ENCODE peak calls at places on chromosomes 12 and 14, in six cellular contexts. One of them, this sample, is unnamed.

GRCh38 chr14:23055621-23056256 is 1.6 kb downstream of the CDH24 start:
- DNase-seq in effector memory CD4-positive, alpha-beta T cell: no peak
- DNase-seq in left ventricle myocardium inferior: no peak
- DNase-seq in fibroblast of lung: peak; percentile 34
- DNase-seq in body of pancreas: peak; percentile 35
- DNase-seq in right cardiac atrium: peak; percentile 73
- DNase-seq in this sample: no peak

GRCh38 chr12:64687816-64688599 is 71.2 kb downstream of the GNS start:
- DNase-seq in right cardiac atrium: no peak
- DNase-seq in body of pancreas: no peak
- DNase-seq in effector memory CD4-positive, alpha-beta T cell: no peak
- DNase-seq in fibroblast of lung: peak; percentile 50
- DNase-seq in left ventricle myocardium inferior: no peak
- DNase-seq in this sample: no peak

GRCh38 chr14:68702105-68702504 is 90.8 kb downstream of the ZFP36L1 start:
- DNase-seq in left ventricle myocardium inferior: no peak
- DNase-seq in effector memory CD4-positive, alpha-beta T cell: no peak
- DNase-seq in fibroblast of lung: no peak
- DNase-seq in right cardiac atrium: no peak
- DNase-seq in body of pancreas: no peak
- DNase-seq in this sample: no peak

GRCh38 chr12:28443337-28443736 is 253.1 kb downstream of the CCDC91 start:
- DNase-seq in effector memory CD4-positive, alpha-beta T cell: no peak
- DNase-seq in body of pancreas: no peak
- DNase-seq in fibroblast of lung: no peak
- DNase-seq in right cardiac atrium: no peak
- DNase-seq in left ventricle myocardium inferior: no peak
- DNase-seq in this sample: no peak

GRCh38 chr12:106429043-106429552 is 71.5 kb downstream of the POLR3B start:
- DNase-seq in left ventricle myocardium inferior: no peak
- DNase-seq in body of pancreas: no peak
- DNase-seq in fibroblast of lung: no peak
- DNase-seq in right cardiac atrium: no peak
- DNase-seq in effector memory CD4-positive, alpha-beta T cell: no peak
- DNase-seq in this sample: no peak

GRCh38 chr12:55713721-55714120 is 2.1 kb upstream of the BLOC1S1 start:
- DNase-seq in left ventricle myocardium inferior: no peak
- DNase-seq in body of pancreas: no peak
- DNase-seq in effector memory CD4-positive, alpha-beta T cell: no peak
- DNase-seq in right cardiac atrium: no peak
- DNase-seq in fibroblast of lung: peak; percentile 90
- DNase-seq in this sample: no peak

GRCh38 chr14:60775296-60775695 is 40.7 kb downstream of the MNAT1 start:
- DNase-seq in left ventricle myocardium inferior: no peak
- DNase-seq in effector memory CD4-positive, alpha-beta T cell: no peak
- DNase-seq in body of pancreas: no peak
- DNase-seq in fibroblast of lung: peak; percentile 89
- DNase-seq in right cardiac atrium: no peak
- DNase-seq in this sample: no peak

GRCh38 chr14:55353686-55354467 is 57.8 kb downstream of the ATG14 start:
- DNase-seq in left ventricle myocardium inferior: no peak
- DNase-seq in fibroblast of lung: no peak
- DNase-seq in right cardiac atrium: no peak
- DNase-seq in effector memory CD4-positive, alpha-beta T cell: peak; percentile 32
- DNase-seq in body of pancreas: no peak
- DNase-seq in this sample: no peak

GRCh38 chr12:50742776-50743175 is 21.1 kb upstream of the ATF1 start:
- DNase-seq in left ventricle myocardium inferior: no peak
- DNase-seq in body of pancreas: no peak
- DNase-seq in fibroblast of lung: no peak
- DNase-seq in effector memory CD4-positive, alpha-beta T cell: no peak
- DNase-seq in right cardiac atrium: no peak
- DNase-seq in this sample: no peak

GRCh38 chr12:100651108-100651507 is 77.6 kb downstream of the GAS2L3 start:
- DNase-seq in right cardiac atrium: no peak
- DNase-seq in effector memory CD4-positive, alpha-beta T cell: no peak
- DNase-seq in body of pancreas: no peak
- DNase-seq in left ventricle myocardium inferior: no peak
- DNase-seq in fibroblast of lung: no peak
- DNase-seq in this sample: no peak

GRCh38 chr12:115623764-115624334 is 653.6 kb downstream of the MED13L start:
- DNase-seq in effector memory CD4-positive, alpha-beta T cell: no peak
- DNase-seq in fibroblast of lung: no peak
- DNase-seq in body of pancreas: peak; percentile 29
- DNase-seq in right cardiac atrium: peak; percentile 57
- DNase-seq in left ventricle myocardium inferior: peak; percentile 73
- DNase-seq in this sample: no peak

GRCh38 chr12:132475304-132476037 is 14.5 kb upstream of the FBRSL1 start:
- DNase-seq in effector memory CD4-positive, alpha-beta T cell: peak; percentile 37
- DNase-seq in left ventricle myocardium inferior: no peak
- DNase-seq in body of pancreas: no peak
- DNase-seq in fibroblast of lung: no peak
- DNase-seq in right cardiac atrium: peak; percentile 43
- DNase-seq in this sample: no peak

GRCh38 chr12:119594772-119595445 is 1.3 kb downstream of the TMEM233 start:
- DNase-seq in body of pancreas: peak; percentile 8
- DNase-seq in fibroblast of lung: peak; percentile 44
- DNase-seq in right cardiac atrium: peak; percentile 80
- DNase-seq in left ventricle myocardium inferior: peak; percentile 29
- DNase-seq in effector memory CD4-positive, alpha-beta T cell: no peak
- DNase-seq in this sample: no peak

GRCh38 chr12:119594399-119594730 is 791 bp downstream of the TMEM233 start:
- DNase-seq in effector memory CD4-positive, alpha-beta T cell: no peak
- DNase-seq in body of pancreas: no peak
- DNase-seq in left ventricle myocardium inferior: no peak
- DNase-seq in fibroblast of lung: peak; percentile 29
- DNase-seq in right cardiac atrium: no peak
- DNase-seq in this sample: peak; percentile 73

GRCh38 chr12:119593578-119594398 is at the start of gene TMEM233:
- DNase-seq in left ventricle myocardium inferior: peak; percentile 24
- DNase-seq in right cardiac atrium: peak; percentile 86
- DNase-seq in effector memory CD4-positive, alpha-beta T cell: no peak
- DNase-seq in body of pancreas: no peak
- DNase-seq in fibroblast of lung: peak; percentile 22
- DNase-seq in this sample: peak; percentile 79

GRCh38 chr12:119589634-119590033 is 3.9 kb upstream of the TMEM233 start:
- DNase-seq in effector memory CD4-positive, alpha-beta T cell: no peak
- DNase-seq in body of pancreas: no peak
- DNase-seq in left ventricle myocardium inferior: no peak
- DNase-seq in right cardiac atrium: no peak
- DNase-seq in fibroblast of lung: no peak
- DNase-seq in this sample: no peak

GRCh38 chr12:119592232-119592631 is 1.3 kb upstream of the TMEM233 start:
- DNase-seq in fibroblast of lung: peak; percentile 41
- DNase-seq in effector memory CD4-positive, alpha-beta T cell: no peak
- DNase-seq in right cardiac atrium: no peak
- DNase-seq in left ventricle myocardium inferior: no peak
- DNase-seq in body of pancreas: no peak
- DNase-seq in this sample: no peak
- H3K27me3 ChIP-seq in fibroblast of lung: peaks cover 2% of the 10 kb centered on the region
- H3K27me3 ChIP-seq in effector memory CD4-positive, alpha-beta T cell: peaks cover 3% of the 10 kb centered on the region
- H3K27me3 ChIP-seq in right cardiac atrium: no peaks in the 10 kb centered on the region
- H3K27me3 ChIP-seq in left ventricle myocardium inferior: peaks cover 81% of the 10 kb centered on the region
- H3K27me3 ChIP-seq in body of pancreas: no peaks in the 10 kb centered on the region
- H3K27me3 ChIP-seq in this sample: no peaks in the 10 kb centered on the region

GRCh38 chr12:53836119-53836655 is 84.4 kb upstream of the CISTR start:
- DNase-seq in left ventricle myocardium inferior: no peak
- DNase-seq in body of pancreas: no peak
- DNase-seq in right cardiac atrium: no peak
- DNase-seq in effector memory CD4-positive, alpha-beta T cell: no peak
- DNase-seq in fibroblast of lung: no peak
- DNase-seq in this sample: no peak
- H3K4me1 ChIP-seq in left ventricle myocardium inferior: no peaks in the 10 kb centered on the region
- H3K4me1 ChIP-seq in body of pancreas: no peaks in the 10 kb centered on the region
- H3K4me1 ChIP-seq in right cardiac atrium: no peaks in the 10 kb centered on the region
- H3K4me1 ChIP-seq in effector memory CD4-positive, alpha-beta T cell: no peaks in the 10 kb centered on the region
- H3K4me1 ChIP-seq in fibroblast of lung: no peaks in the 10 kb centered on the region
- H3K4me1 ChIP-seq in this sample: no peaks in the 10 kb centered on the region

DNA sequence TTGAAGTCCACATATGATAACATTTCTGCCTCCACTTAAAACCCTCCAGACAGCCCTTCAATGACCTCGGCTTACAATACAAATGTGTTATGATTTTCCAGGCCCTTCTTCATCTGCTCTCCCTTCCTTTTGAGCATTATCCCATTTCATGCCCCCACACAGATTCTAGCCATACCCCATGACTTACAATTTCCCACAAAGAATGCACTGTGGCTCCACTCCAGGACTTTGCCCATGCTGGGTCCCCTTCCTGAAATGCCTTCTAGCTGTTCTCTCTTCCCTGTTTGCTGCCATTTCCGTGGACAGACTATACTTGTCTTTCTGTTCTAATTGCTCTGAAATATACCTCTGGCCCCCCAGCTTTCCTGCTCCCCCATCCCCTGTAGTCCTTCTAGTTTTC is 963.2 kb downstream of the DIO2 start:
- DNase-seq in effector memory CD4-positive, alpha-beta T cell: no peak
- DNase-seq in fibroblast of lung: peak; percentile 36
- DNase-seq in body of pancreas: no peak
- DNase-seq in right cardiac atrium: no peak
- DNase-seq in left ventricle myocardium inferior: no peak
- DNase-seq in this sample: no peak
- H3K27me3 ChIP-seq in effector memory CD4-positive, alpha-beta T cell: no peaks in the 10 kb centered on the region
- H3K27me3 ChIP-seq in fibroblast of lung: no peaks in the 10 kb centered on the region
- H3K27me3 ChIP-seq in body of pancreas: no peaks in the 10 kb centered on the region
- H3K27me3 ChIP-seq in right cardiac atrium: no peaks in the 10 kb centered on the region
- H3K27me3 ChIP-seq in left ventricle myocardium inferior: no peaks in the 10 kb centered on the region
- H3K27me3 ChIP-seq in this sample: no peaks in the 10 kb centered on the region

GRCh38 chr12:92360543-92360942 is 214.9 kb upstream of the BTG1 start:
- DNase-seq in effector memory CD4-positive, alpha-beta T cell: no peak
- DNase-seq in left ventricle myocardium inferior: no peak
- DNase-seq in fibroblast of lung: peak; percentile 7
- DNase-seq in right cardiac atrium: no peak
- DNase-seq in body of pancreas: no peak
- DNase-seq in this sample: no peak
- H3K4me1 ChIP-seq in effector memory CD4-positive, alpha-beta T cell: peaks cover 27% of the 10 kb centered on the region
- H3K4me1 ChIP-seq in left ventricle myocardium inferior: peaks cover 18% of the 10 kb centered on the region
- H3K4me1 ChIP-seq in fibroblast of lung: peaks cover 3% of the 10 kb centered on the region
- H3K4me1 ChIP-seq in right cardiac atrium: peaks cover 2% of the 10 kb centered on the region
- H3K4me1 ChIP-seq in body of pancreas: peaks cover 14% of the 10 kb centered on the region
- H3K4me1 ChIP-seq in this sample: no peaks in the 10 kb centered on the region

GRCh38 chr12:30900351-30900750 is 26.2 kb upstream of the TSPAN11 start:
- DNase-seq in right cardiac atrium: no peak
- DNase-seq in left ventricle myocardium inferior: no peak
- DNase-seq in fibroblast of lung: no peak
- DNase-seq in body of pancreas: no peak
- DNase-seq in effector memory CD4-positive, alpha-beta T cell: no peak
- DNase-seq in this sample: no peak
- H3K27me3 ChIP-seq in right cardiac atrium: no peaks in the 10 kb centered on the region
- H3K27me3 ChIP-seq in left ventricle myocardium inferior: peaks cover 11% of the 10 kb centered on the region
- H3K27me3 ChIP-seq in fibroblast of lung: no peaks in the 10 kb centered on the region
- H3K27me3 ChIP-seq in body of pancreas: no peaks in the 10 kb centered on the region
- H3K27me3 ChIP-seq in effector memory CD4-positive, alpha-beta T cell: no peaks in the 10 kb centered on the region
- H3K27me3 ChIP-seq in this sample: no peaks in the 10 kb centered on the region

GRCh38 chr12:22537000-22537544 is 7.3 kb downstream of the C2CD5 start:
- DNase-seq in right cardiac atrium: no peak
- DNase-seq in left ventricle myocardium inferior: no peak
- DNase-seq in body of pancreas: no peak
- DNase-seq in effector memory CD4-positive, alpha-beta T cell: no peak
- DNase-seq in fibroblast of lung: no peak
- DNase-seq in this sample: no peak

GRCh38 chr12:22541496-22541895 is 2.8 kb downstream of the C2CD5 start:
- DNase-seq in right cardiac atrium: no peak
- DNase-seq in fibroblast of lung: no peak
- DNase-seq in body of pancreas: no peak
- DNase-seq in left ventricle myocardium inferior: no peak
- DNase-seq in effector memory CD4-positive, alpha-beta T cell: no peak
- DNase-seq in this sample: no peak

GRCh38 chr12:22539055-22539454 is 5.3 kb downstream of the C2CD5 start:
- DNase-seq in right cardiac atrium: no peak
- DNase-seq in left ventricle myocardium inferior: no peak
- DNase-seq in body of pancreas: no peak
- DNase-seq in fibroblast of lung: no peak
- DNase-seq in effector memory CD4-positive, alpha-beta T cell: no peak
- DNase-seq in this sample: no peak

GRCh38 chr12:22535478-22535877 is 8.9 kb downstream of the C2CD5 start:
- DNase-seq in left ventricle myocardium inferior: no peak
- DNase-seq in body of pancreas: no peak
- DNase-seq in effector memory CD4-positive, alpha-beta T cell: no peak
- DNase-seq in fibroblast of lung: no peak
- DNase-seq in right cardiac atrium: no peak
- DNase-seq in this sample: no peak

DNA sequence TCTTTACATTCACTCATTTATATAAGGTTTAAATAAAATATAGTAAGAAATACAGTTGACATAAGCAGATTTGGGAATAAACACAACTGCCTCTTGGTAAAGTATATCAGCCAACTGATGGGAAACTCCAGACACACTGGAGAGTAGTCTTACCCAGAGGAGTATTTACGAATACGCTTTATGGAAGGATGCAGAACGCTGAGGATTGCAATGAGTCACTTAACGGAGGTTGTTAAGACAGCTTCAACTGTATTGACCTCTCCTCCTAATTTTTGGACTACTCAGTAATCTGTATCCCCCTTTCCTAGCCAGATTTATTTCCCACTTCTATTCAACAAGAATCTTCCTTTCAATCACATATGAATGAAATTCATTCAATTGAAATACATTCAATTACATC is 6.0 kb downstream of the C2CD5 start:
- DNase-seq in effector memory CD4-positive, alpha-beta T cell: no peak
- DNase-seq in left ventricle myocardium inferior: no peak
- DNase-seq in right cardiac atrium: no peak
- DNase-seq in fibroblast of lung: peak; percentile 28
- DNase-seq in body of pancreas: no peak
- DNase-seq in this sample: no peak
- H3K4me1 ChIP-seq in effector memory CD4-positive, alpha-beta T cell: peaks cover 20% of the 10 kb centered on the region
- H3K4me1 ChIP-seq in left ventricle myocardium inferior: peaks cover 78% of the 10 kb centered on the region
- H3K4me1 ChIP-seq in right cardiac atrium: no peaks in the 10 kb centered on the region
- H3K4me1 ChIP-seq in fibroblast of lung: peaks cover 4% of the 10 kb centered on the region
- H3K4me1 ChIP-seq in body of pancreas: peaks cover 23% of the 10 kb centered on the region
- H3K4me1 ChIP-seq in this sample: peaks cover 5% of the 10 kb centered on the region

DNA sequence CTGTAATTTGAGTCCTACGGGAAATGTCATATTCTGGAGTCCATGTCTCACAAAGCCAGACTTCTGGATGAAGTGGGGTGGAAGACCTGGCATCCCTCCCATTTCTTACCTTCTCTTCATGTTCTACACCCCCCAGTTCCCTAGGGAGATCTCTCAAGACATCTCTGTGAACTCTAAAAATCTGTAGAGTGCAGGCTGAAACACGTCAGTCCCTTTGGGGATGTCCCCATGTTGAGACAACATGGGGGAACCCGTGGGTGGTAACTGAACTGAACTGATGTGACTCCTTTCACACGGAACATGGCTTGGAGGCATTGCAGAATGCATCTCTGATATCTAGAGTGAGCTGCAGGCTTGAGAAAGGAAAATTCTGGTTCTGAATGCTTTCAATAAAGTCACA is 15.2 kb downstream of the SERPINA12 start:
- DNase-seq in effector memory CD4-positive, alpha-beta T cell: no peak
- DNase-seq in left ventricle myocardium inferior: no peak
- DNase-seq in body of pancreas: no peak
- DNase-seq in right cardiac atrium: no peak
- DNase-seq in fibroblast of lung: no peak
- DNase-seq in this sample: no peak
- H3K27me3 ChIP-seq in effector memory CD4-positive, alpha-beta T cell: no peaks in the 10 kb centered on the region
- H3K27me3 ChIP-seq in left ventricle myocardium inferior: peaks cover 85% of the 10 kb centered on the region
- H3K27me3 ChIP-seq in body of pancreas: no peaks in the 10 kb centered on the region
- H3K27me3 ChIP-seq in right cardiac atrium: no peaks in the 10 kb centered on the region
- H3K27me3 ChIP-seq in fibroblast of lung: no peaks in the 10 kb centered on the region
- H3K27me3 ChIP-seq in this sample: no peaks in the 10 kb centered on the region

This sample was measured in aorta.